ENCODE peak calls at places on chromosomes 2 and 18, in five cellular contexts. T is A549; A is neuronal stem cell; W is naive thymus-derived CD4-positive, alpha-beta T cell; J is cardiac muscle cell. P is an unnamed sample.

GRCh38 chr18:27608742-27609141 is 423.6 kb upstream of the CHST9 start:
- DNase-seq in T (no peak), A (no peak), W (no peak), J (peak; percentile 5), P (no peak)

GRCh38 chr2:234245945-234246344 is 195.4 kb downstream of the SPP2 start:
- DNase-seq in T (peak; percentile 79), A (no peak), W (no peak), J (peak; percentile 63), P (no peak)

GRCh38 chr2:225270053-225270452 is 129.5 kb upstream of the NYAP2 start:
- DNase-seq in T (no peak), A (no peak), W (no peak), J (no peak), P (no peak)

GRCh38 chr2:119311831-119312230 is 54.8 kb downstream of the C2orf76 start:
- DNase-seq in T (no peak), A (no peak), W (no peak), J (no peak), P (no peak)

GRCh38 chr2:28649481-28650260 is 102.0 kb upstream of the PPP1CB start:
- DNase-seq in T (no peak), A (no peak), W (no peak), J (no peak), P (no peak)

GRCh38 chr2:215460682-215461081 is 24.8 kb upstream of the FN1 start:
- DNase-seq in T (no peak), A (no peak), W (no peak), J (peak; percentile 92), P (peak; percentile 80)

GRCh38 chr2:171163261-171163660 is 2.6 kb upstream of the TLK1 start:
- DNase-seq in T (no peak), A (no peak), W (no peak), J (no peak), P (no peak)

GRCh38 chr2:191679818-191680600 is 2.1 kb downstream of the NABP1 start:
- DNase-seq in T (peak; percentile 75), A (no peak), W (no peak), J (peak; percentile 64), P (no peak)

GRCh38 chr2:209368924-209369323 is 54.9 kb upstream of the MAP2 start:
- DNase-seq in T (peak; percentile 83), A (no peak), W (no peak), J (peak; percentile 91), P (peak; percentile 77)

GRCh38 chr2:128309341-128310093 is 9.2 kb downstream of the HS6ST1 start:
- DNase-seq in T (no peak), A (peak; percentile 50), W (no peak), J (no peak), P (no peak)

GRCh38 chr2:211093743-211094303 is 537.4 kb downstream of the CPS1 start:
- DNase-seq in T (peak; percentile 25), A (no peak), W (no peak), J (no peak), P (no peak)

GRCh38 chr2:152513681-152514080 is 178.7 kb downstream of the FMNL2 start:
- DNase-seq in T (peak; percentile 35), A (no peak), W (no peak), J (peak; percentile 24), P (peak; percentile 55)

GRCh38 chr18:43596106-43596712 is 318.9 kb upstream of the SYT4 start:
- DNase-seq in T (peak; percentile 23), A (peak; percentile 23), W (no peak), J (peak; percentile 46), P (no peak)

GRCh38 chr2:222105046-222105445 is 193.8 kb downstream of the PAX3 start:
- DNase-seq in T (no peak), A (no peak), W (no peak), J (no peak), P (no peak)

GRCh38 chr2:97907667-97908066 is 88.1 kb downstream of the TMEM131 start:
- DNase-seq in T (no peak), A (no peak), W (no peak), J (no peak), P (no peak)

GRCh38 chr18:38368886-38369285 is 803.3 kb upstream of the CELF4 start:
- DNase-seq in T (no peak), A (no peak), W (no peak), J (no peak), P (no peak)

GRCh38 chr18:46894124-46894523 is 23.2 kb downstream of the PIAS2 start:
- DNase-seq in T (no peak), A (no peak), W (no peak), J (no peak), P (no peak)

GRCh38 chr2:169683054-169683424 is 11.2 kb downstream of the CFAP210 start:
- DNase-seq in T (no peak), A (no peak), W (no peak), J (no peak), P (no peak)

GRCh38 chr18:76557026-76557575 is 62.1 kb upstream of the ZNF516 start:
- DNase-seq in T (no peak), A (no peak), W (no peak), J (no peak), P (no peak)

GRCh38 chr2:178859760-178860159 is 52.5 kb upstream of the TTN start:
- DNase-seq in T (no peak), A (no peak), W (no peak), J (no peak), P (no peak)
- H3K27ac ChIP-seq in T (no peak overlapping the region), A (no peak overlapping the region), W (no peak overlapping the region), J (peak overlapping the region; percentile 22), P (no peak overlapping the region)

GRCh38 chr2:108627911-108628567 is 91.2 kb upstream of the RANBP2 start:
- DNase-seq in T (no peak), A (no peak), W (no peak), J (no peak), P (no peak)

GRCh38 chr2:108625186-108625827 is 91.0 kb downstream of the LIMS1 start:
- DNase-seq in T (no peak), A (no peak), W (no peak), J (no peak), P (no peak)

GRCh38 chr2:108625828-108626195 is 91.5 kb downstream of the LIMS1 start:
- DNase-seq in T (no peak), A (no peak), W (no peak), J (no peak), P (no peak)

GRCh38 chr2:108629417-108629816 is 89.9 kb upstream of the RANBP2 start:
- DNase-seq in T (no peak), A (no peak), W (no peak), J (no peak), P (no peak)

DNA sequence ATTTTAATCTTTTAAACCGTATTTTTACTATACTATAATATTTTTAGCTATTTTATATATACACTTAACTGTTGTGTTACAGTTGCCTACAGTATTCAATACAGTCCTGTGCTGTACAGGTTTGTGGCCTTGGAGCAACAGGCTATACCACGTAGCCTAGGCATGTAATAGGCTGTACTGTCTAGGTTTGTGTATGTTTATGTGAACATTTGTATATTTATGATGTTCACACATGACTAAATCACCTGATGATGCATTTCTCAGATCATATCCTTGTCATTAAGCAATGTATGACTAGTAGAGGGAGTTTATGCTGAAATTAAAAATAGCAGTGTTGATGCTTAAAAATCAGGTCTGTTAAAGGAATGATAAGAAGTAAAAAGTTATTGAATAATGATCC is 92.3 kb upstream of the RANBP2 start:
- DNase-seq in T (no peak), A (no peak), W (no peak), J (no peak), P (no peak)
- H3K4me1 ChIP-seq in T (peaks cover 33% of the 10 kb centered on the region), A (peaks cover 4% of the 10 kb centered on the region), W (peaks cover 25% of the 10 kb centered on the region), J (peaks cover 26% of the 10 kb centered on the region), P (peaks cover 19% of the 10 kb centered on the region)

GRCh38 chr2:149739880-149740265 is 152.3 kb upstream of the MMADHC start:
- DNase-seq in T (no peak), A (no peak), W (no peak), J (no peak), P (no peak)

GRCh38 chr2:149739171-149739879 is 151.8 kb upstream of the MMADHC start:
- DNase-seq in T (no peak), A (no peak), W (no peak), J (no peak), P (no peak)

GRCh38 chr2:149737882-149738281 is 150.3 kb upstream of the MMADHC start:
- DNase-seq in T (no peak), A (no peak), W (no peak), J (no peak), P (no peak)

GRCh38 chr2:149740490-149740889 is 152.9 kb upstream of the MMADHC start:
- DNase-seq in T (no peak), A (no peak), W (no peak), J (no peak), P (no peak)

DNA sequence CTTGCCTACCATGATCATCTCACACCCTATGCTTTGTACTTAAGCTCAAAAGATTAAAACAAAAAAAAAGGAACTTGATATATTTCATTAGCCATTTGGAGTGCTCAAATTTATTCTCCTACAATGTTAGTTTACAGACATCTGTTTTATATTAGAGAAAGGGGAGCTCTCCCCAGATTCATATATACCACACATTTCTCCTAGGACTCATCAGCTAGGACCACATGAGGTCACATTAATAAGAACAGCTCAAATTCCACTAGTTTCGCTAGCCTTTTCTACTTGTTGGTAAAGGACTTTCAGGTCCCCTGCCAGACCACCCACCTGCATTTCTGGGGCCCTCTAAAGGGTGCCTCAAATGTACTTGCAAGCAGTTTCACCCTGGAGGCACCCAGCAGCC is 151.2 kb upstream of the MMADHC start:
- DNase-seq in T (no peak), A (no peak), W (no peak), J (no peak), P (no peak)
- H3K4me3 ChIP-seq in T (no peak overlapping the region), A (no peak overlapping the region), W (no peak overlapping the region), J (no peak overlapping the region), P (no peak overlapping the region)

GRCh38 chr2:239148495-239149200 is 252.2 kb downstream of the HDAC4 start:
- DNase-seq in T (no peak), A (no peak), W (no peak), J (no peak), P (no peak)

GRCh38 chr2:239149501-239149900 is 251.3 kb downstream of the HDAC4 start:
- DNase-seq in T (no peak), A (no peak), W (no peak), J (no peak), P (no peak)

GRCh38 chr2:239151201-239152131 is 249.4 kb downstream of the HDAC4 start:
- DNase-seq in T (no peak), A (no peak), W (no peak), J (no peak), P (no peak)

GRCh38 chr2:239152239-239152915 is 248.4 kb downstream of the HDAC4 start:
- DNase-seq in T (no peak), A (no peak), W (no peak), J (no peak), P (peak; percentile 34)

DNA sequence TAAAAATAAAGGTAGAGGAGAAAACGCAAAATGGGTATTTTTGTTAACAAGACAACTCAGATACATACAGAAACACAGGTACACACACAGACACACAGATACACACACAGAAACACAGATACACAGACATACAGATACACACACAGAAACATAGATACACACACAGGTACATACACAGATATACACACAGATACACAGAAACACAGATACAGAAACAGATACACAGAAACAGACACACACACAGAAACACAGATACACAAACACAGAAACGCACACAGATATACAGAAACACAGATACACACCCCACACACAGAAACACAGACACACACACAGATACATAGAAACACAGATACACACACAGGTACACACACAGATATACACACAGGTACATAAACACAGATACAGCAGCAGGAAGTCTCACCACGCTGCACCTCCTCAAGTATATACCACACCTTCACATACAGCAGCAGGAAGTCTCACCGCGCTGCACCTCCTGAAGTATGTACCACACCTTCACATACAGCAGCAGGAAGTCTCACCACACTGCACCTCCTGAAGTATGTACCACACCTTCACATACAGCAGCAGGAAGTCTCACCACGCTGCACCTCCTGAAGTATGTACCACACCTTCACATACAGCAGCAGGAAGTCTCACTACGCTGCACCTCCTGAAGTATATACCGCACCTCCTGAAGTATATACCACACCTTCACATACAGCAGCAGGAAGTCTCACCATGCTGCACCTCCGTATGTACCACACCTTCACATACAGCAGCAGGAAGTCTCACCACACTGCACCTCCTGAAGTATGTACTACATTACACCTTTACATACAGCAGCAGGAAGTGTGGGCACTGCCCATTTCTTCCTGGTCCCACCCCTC is 250.5 kb downstream of the HDAC4 start:
- DNase-seq in T (no peak), A (no peak), W (no peak), J (no peak), P (no peak)
- H3K27ac ChIP-seq in T (no peak overlapping the region), A (no peak overlapping the region), W (peak overlapping the region; percentile 39), J (no peak overlapping the region), P (no peak overlapping the region)